ENCODE peak calls at places on chromosomes 3 and 15, in seven cellular contexts. D is pancreas; M is ovary; X is cardiac muscle cell; W is H1; P is psoas muscle; J is naive thymus-derived CD4-positive, alpha-beta T cell. H is an unnamed sample.

GRCh38 chr3:8458711-8459110 is 42.9 kb upstream of the LMCD1 start:
- DNase-seq in D (no peak), M (no peak), X (peak; percentile 68), W (no peak), P (no peak), J (no peak), H (no peak)

GRCh38 chr3:163508212-163508611 is 1570.1 kb downstream of the SI start:
- DNase-seq in D (no peak), M (no peak), X (no peak), W (no peak), P (no peak), J (no peak), H (no peak)

GRCh38 chr3:11845661-11846060 is 1.0 kb downstream of the TAMM41 start:
- DNase-seq in D (no peak), M (no peak), X (no peak), W (no peak), P (no peak), J (peak; percentile 27), H (no peak)

GRCh38 chr3:67459131-67459530 is 195.3 kb downstream of the SUCLG2 start:
- DNase-seq in D (no peak), M (no peak), X (peak; percentile 3), W (no peak), P (no peak), J (no peak), H (no peak)

GRCh38 chr3:5427021-5427420 is 239.5 kb downstream of the EDEM1 start:
- DNase-seq in D (no peak), M (no peak), X (no peak), W (no peak), P (no peak), J (no peak), H (no peak)

GRCh38 chr3:194045919-194046318 is 90.0 kb upstream of the HES1 start:
- DNase-seq in D (no peak), M (no peak), X (no peak), W (no peak), P (no peak), J (no peak), H (no peak)

GRCh38 chr15:77168616-77169015 is 97.7 kb upstream of the TSPAN3 start:
- DNase-seq in D (no peak), M (no peak), X (peak; percentile 54), W (no peak), P (no peak), J (no peak), H (no peak)

GRCh38 chr15:96560246-96560895 is 229.9 kb downstream of the NR2F2 start:
- DNase-seq in D (no peak), M (no peak), X (peak; percentile 43), W (no peak), P (no peak), J (no peak), H (no peak)

GRCh38 chr3:150681037-150681436 is 22.7 kb downstream of the ERICH6 start:
- DNase-seq in D (no peak), M (no peak), X (no peak), W (no peak), P (no peak), J (peak; percentile 4), H (no peak)

GRCh38 chr3:30324587-30324986 is 281.8 kb upstream of the TGFBR2 start:
- DNase-seq in D (no peak), M (no peak), X (no peak), W (no peak), P (no peak), J (no peak), H (no peak)

GRCh38 chr3:116939550-116939949 is 230.0 kb downstream of the TUSC7 start:
- DNase-seq in D (no peak), M (no peak), X (no peak), W (no peak), P (no peak), J (no peak), H (no peak)

GRCh38 chr3:49724586-49724985 is 835 bp upstream of the GMPPB start:
- DNase-seq in D (peak; percentile 56), M (no peak), X (no peak), W (peak; percentile 50), P (peak; percentile 64), J (peak; percentile 34), H (peak; percentile 45)

GRCh38 chr3:112013058-112013783 is 14.5 kb downstream of the TAGLN3 start:
- DNase-seq in D (peak; percentile 63), M (peak; percentile 58), X (peak; percentile 85), W (peak; percentile 67), P (peak; percentile 79), J (peak; percentile 63), H (peak; percentile 12)

GRCh38 chr15:81887913-81888312 is 157.9 kb downstream of the MEX3B start:
- DNase-seq in D (no peak), M (no peak), X (peak; percentile 47), W (no peak), P (no peak), J (no peak), H (no peak)

GRCh38 chr3:2714856-2715255 is 395.3 kb downstream of the IL5RA start:
- DNase-seq in D (no peak), M (no peak), X (no peak), W (no peak), P (no peak), J (no peak), H (no peak)

DNA sequence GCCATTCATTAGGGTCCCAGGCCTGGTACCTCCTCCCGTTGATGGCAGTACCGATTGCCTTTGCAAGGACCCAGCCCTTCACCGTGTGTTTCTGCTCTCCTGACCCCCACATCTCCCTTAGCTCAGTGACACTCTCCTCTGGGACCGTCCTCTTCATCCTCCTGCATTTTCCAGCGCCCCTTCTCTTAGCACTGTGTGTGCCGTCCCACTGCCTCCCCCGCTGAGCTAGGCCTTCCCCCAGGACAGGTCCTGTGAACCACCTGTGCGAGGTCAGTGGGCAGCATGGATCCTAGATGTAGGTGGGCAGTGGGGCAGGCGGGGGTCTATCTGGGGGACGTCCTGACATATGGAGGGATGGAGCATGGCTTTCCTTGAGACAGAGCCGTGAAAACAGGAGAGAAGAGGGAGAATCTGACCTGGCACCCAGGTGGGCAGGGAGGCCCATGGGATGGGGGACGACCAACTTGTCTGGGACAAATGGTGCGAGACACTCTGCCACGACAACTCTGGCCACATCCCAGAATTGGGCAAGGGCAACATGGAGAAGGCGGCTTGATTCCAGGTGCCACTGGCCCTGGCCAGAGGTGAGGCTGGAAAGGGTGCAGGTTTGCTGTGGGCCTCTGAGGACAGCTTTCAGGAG is 87.7 kb upstream of the ALDH1L1 start:
- DNase-seq in D (no peak), M (peak; percentile 43), X (no peak), W (no peak), P (peak; percentile 57), J (no peak), H (no peak)
- H3K9me3 ChIP-seq in D (no peaks in the 10 kb centered on the region), M (no peaks in the 10 kb centered on the region), X (no peaks in the 10 kb centered on the region), W (no peaks in the 10 kb centered on the region), P (no peaks in the 10 kb centered on the region), J (no peaks in the 10 kb centered on the region), H (no peaks in the 10 kb centered on the region)

GRCh38 chr15:25059698-25060471 is 105.1 kb downstream of the SNRPN start:
- DNase-seq in D (no peak), M (no peak), X (no peak), W (no peak), P (no peak), J (no peak), H (no peak)
- H3K9me3 ChIP-seq in D (no peaks in the 10 kb centered on the region), M (peaks cover 100% of the 10 kb centered on the region), X (peaks cover 20% of the 10 kb centered on the region), W (peaks cover 100% of the 10 kb centered on the region), P (peaks cover 100% of the 10 kb centered on the region), J (peaks cover 100% of the 10 kb centered on the region), H (peaks cover 59% of the 10 kb centered on the region)

DNA sequence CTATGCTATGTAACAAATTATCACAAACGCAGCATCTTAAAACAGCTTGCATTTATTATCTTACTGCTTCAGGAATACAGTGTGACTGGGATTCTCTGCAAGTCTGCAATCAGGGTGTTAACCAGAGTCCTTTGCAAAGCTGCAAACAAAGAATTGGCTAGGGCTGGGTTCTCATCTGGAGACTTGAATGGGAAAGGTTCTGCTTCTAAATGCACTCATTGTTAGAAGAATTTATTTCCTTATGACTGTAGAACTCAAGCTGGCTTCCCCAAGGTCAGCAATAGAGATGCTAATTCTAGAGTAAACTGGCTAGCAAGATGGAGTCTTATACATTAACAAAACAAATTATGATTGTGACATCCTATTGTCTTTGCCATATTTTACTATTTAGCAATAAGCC is 673.7 kb downstream of the DIPK2A start:
- DNase-seq in D (no peak), M (no peak), X (no peak), W (no peak), P (no peak), J (no peak), H (no peak)
- H3K9me3 ChIP-seq in D (no peaks in the 10 kb centered on the region), M (no peaks in the 10 kb centered on the region), X (no peaks in the 10 kb centered on the region), W (no peaks in the 10 kb centered on the region), P (no peaks in the 10 kb centered on the region), J (no peaks in the 10 kb centered on the region), H (no peaks in the 10 kb centered on the region)

GRCh38 chr3:187049462-187050101 is 89.7 kb downstream of the RPL39L start:
- DNase-seq in D (no peak), M (no peak), X (no peak), W (no peak), P (no peak), J (no peak), H (no peak)
- H3K9me3 ChIP-seq in D (no peaks in the 10 kb centered on the region), M (no peaks in the 10 kb centered on the region), X (no peaks in the 10 kb centered on the region), W (peaks cover 5% of the 10 kb centered on the region), P (peaks cover 8% of the 10 kb centered on the region), J (no peaks in the 10 kb centered on the region), H (no peaks in the 10 kb centered on the region)

DNA sequence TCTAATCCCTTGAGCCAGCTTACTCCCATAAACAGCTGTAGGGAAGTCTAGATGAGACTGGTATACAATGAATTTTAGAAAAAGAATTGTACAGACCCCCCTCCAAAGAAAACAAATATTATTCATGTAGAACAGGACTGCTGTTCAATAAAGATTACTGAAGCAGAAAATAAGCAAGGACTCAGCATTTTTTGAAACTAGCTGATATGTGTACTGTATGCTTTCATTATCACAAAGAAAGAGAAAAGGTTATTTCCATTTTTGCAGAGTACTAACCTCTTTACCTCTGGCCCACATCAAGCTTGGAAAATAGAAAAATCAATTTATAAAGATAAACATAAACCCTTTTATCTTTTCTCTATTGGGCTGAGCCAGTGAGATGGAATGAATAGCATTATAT is 657.0 kb upstream of the SGO1 start:
- DNase-seq in D (no peak), M (no peak), X (no peak), W (no peak), P (no peak), J (no peak), H (no peak)
- H3K9me3 ChIP-seq in D (no peaks in the 10 kb centered on the region), M (no peaks in the 10 kb centered on the region), X (no peaks in the 10 kb centered on the region), W (no peaks in the 10 kb centered on the region), P (no peaks in the 10 kb centered on the region), J (no peaks in the 10 kb centered on the region), H (peaks cover 3% of the 10 kb centered on the region)

H was measured in T-helper 17 cell.